ENCODE peak calls at places on chromosome 19, in five cellular contexts. M, U, V, Y and G are unnamed samples.

GRCh38 chr19:53195265-53195879 is 2.2 kb upstream of the ZNF665 start:
- DNase-seq in M (peak), U (peak), V (peak), Y (peak), G (peak)

GRCh38 chr19:30669329-30670010 is 297.3 kb downstream of the ZNF536 start:
- DNase-seq in U (no peak), Y (peak), M (peak), V (peak), G (no peak)

GRCh38 chr19:30924670-30925069 is 424.6 kb downstream of the TSHZ3 start:
- DNase-seq in V (no peak), M (no peak), U (no peak), Y (peak), G (no peak)

GRCh38 chr19:40219721-40220276 is 1.6 kb upstream of the TTC9B start:
- DNase-seq in Y (no peak), U (no peak), V (peak), M (peak), G (no peak)

GRCh38 chr19:29385191-29385795 is 140.5 kb upstream of the VSTM2B start:
- DNase-seq in U (peak), Y (no peak), M (no peak), V (no peak), G (no peak)

GRCh38 chr19:46698395-46699321 is 18.3 kb downstream of the PRKD2 start:
- DNase-seq in M (no peak), Y (no peak), U (no peak), V (no peak), G (no peak)

GRCh38 chr19:57506163-57506562 is 6.4 kb downstream of the ZNF773 start:
- DNase-seq in U (no peak), Y (no peak), M (no peak), V (no peak), G (no peak)

GRCh38 chr19:15014579-15014978 is 34.7 kb upstream of the CASP14 start:
- DNase-seq in M (no peak), U (no peak), Y (no peak), V (no peak), G (no peak)

GRCh38 chr19:18002347-18002850 is 5.6 kb upstream of the ARRDC2 start:
- DNase-seq in U (peak), Y (no peak), V (no peak), M (no peak), G (peak)

GRCh38 chr19:48102870-48103751 is 7.5 kb downstream of the PLA2G4C start:
- DNase-seq in U (no peak), M (peak), V (peak), Y (peak), G (no peak)

GRCh38 chr19:32336259-32337111 is 8.9 kb upstream of the ZNF507 start:
- DNase-seq in U (no peak), V (peak), Y (no peak), M (no peak), G (no peak)

GRCh38 chr19:47176627-47177090 is 46.0 kb downstream of the SAE1 start:
- DNase-seq in M (no peak), V (no peak), U (no peak), Y (no peak), G (no peak)

GRCh38 chr19:2273356-2274184 is 8.4 kb downstream of the PEAK3 start:
- DNase-seq in M (peak), Y (peak), U (peak), V (peak), G (peak)

GRCh38 chr19:47153266-47153665 is 22.6 kb downstream of the SAE1 start:
- DNase-seq in V (no peak), Y (no peak), M (no peak), U (no peak), G (no peak)

GRCh38 chr19:35509018-35509652 is 4.3 kb downstream of the DMKN start:
- DNase-seq in V (peak), Y (peak), M (peak), U (no peak), G (no peak)

GRCh38 chr19:35511337-35511736 is 2.1 kb downstream of the DMKN start:
- DNase-seq in U (no peak), Y (no peak), V (no peak), M (no peak), G (no peak)

GRCh38 chr19:35512831-35513230 is 618 bp downstream of the DMKN start:
- DNase-seq in M (no peak), V (no peak), Y (no peak), U (no peak), G (no peak)

GRCh38 chr19:35509861-35510625 is 3.4 kb downstream of the DMKN start:
- DNase-seq in U (peak), V (peak), M (peak), Y (peak), G (peak)

GRCh38 chr19:35510626-35510964 is 2.9 kb downstream of the DMKN start:
- DNase-seq in M (no peak), U (no peak), V (no peak), Y (no peak), G (no peak)
- H3K27ac ChIP-seq in M (no peak), U (no peak), V (no peak), Y (no peak), G (peak)

GRCh38 chr19:4636151-4636717 is 3.1 kb upstream of the TNFAIP8L1 start:
- DNase-seq in U (no peak), M (peak), V (peak), Y (peak), G (peak)
- H3K4me3 ChIP-seq in U (peak), M (no peak), V (peak), Y (peak), G (peak)

DNA sequence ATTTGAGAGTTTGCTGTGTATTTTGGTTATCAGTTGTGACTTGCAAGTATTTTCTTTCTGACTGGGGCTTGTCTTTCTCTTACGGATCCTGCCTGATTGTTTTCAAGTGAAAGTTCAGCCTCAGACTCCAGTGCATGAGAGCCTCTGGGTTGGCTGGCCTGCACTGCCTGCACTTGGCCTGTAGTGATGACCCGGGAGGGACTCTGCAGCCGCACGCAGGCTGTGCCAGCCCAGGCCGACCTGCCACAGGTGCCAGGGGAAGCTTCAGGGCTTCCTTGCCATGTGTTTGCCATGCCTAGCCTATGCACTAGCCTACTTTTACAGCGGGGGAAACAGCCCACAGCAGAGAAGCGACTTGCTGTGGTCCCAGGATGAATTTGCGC is 77.0 kb downstream of the KDM4B start:
- DNase-seq in V (peak), U (no peak), M (no peak), Y (no peak), G (no peak)
- H3K27ac ChIP-seq in V (peak), U (peak), M (peak), Y (peak), G (peak)

DNA sequence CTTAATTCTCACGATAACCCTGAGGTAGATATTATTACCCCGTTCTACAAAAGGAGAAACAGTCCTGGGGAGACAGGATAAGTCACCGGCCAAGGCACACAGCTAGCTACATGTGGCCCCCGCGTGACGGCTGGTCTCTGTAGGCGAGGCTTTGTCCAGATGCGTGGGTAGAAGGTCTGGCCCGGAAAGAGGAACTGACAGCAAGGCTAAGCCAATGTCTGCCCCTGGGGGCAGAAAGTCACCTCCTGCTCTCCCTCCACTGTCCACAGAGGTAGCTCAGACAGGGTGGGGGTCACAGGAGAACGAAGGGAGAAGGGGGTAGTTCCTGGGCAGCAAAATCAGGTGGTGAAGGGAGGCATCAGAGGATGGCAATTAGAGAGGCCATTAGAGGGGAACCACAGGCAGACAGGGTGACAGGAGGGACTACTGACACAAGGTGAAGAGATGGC is 1.8 kb downstream of the APOC4 start:
- DNase-seq in Y (peak), M (no peak), U (peak), V (no peak), G (peak)
- H3K4me3 ChIP-seq in Y (no peak), M (no peak), U (no peak), V (no peak), G (no peak)

DNA sequence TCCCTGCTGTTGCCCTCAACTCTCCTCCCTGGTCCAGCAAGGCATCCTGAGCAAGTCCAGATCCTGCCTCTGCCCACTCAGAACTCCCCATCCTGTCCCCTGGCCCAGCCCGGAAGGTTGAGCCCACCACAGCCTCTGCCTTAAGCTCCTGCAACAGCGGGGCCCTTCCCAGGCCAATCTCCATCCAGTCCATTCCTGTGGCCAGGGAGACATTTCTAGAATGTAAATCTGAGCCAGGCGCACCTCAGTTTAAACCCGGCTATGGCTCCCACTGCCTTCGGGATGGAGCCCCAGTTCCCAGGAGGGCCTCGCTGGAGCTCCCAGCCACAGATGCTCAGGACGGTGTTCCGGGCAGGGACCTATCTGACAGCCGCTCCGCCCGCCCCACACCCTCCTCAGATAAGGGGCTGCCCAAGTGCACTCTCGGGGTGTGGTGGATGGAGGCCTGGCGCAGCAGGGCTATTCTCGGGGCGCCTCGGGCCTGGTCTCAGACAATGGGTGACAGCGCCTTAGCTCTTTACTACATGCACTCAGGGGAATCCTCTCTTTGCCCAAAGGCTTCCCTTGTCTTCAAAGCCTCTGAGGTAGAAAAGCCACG is 5.3 kb downstream of the TRAPPC6A start:
- DNase-seq in V (no peak), U (no peak), M (no peak), Y (no peak), G (no peak)
- H3K27ac ChIP-seq in V (no peak), U (no peak), M (no peak), Y (no peak), G (no peak)